ENCODE peak calls at places on chromosome 5, in six cellular contexts. D is Ammon's horn; F is NCI-H1694 treated with DMSO at 0.1 percent for 48 hours; A is activated T-helper 1 cell treated with anti-CD3 and anti-CD28 coated beads, Interleukin-2, amount 50 U/mL, for 16 hours; I is endothelial cell; K is GM23248. X is an unnamed sample.
A peak's percentile ranks its signal among the peaks of the same experiment; 100 is the strongest.

GRCh38 chr5:51383494-51384081 is 340 bp downstream of the ISL1 start:
- DNase-seq in I (no peak), F (no peak), A (no peak), K (no peak), D (no peak), X (no peak)

GRCh38 chr5:15499528-15500325 is at the start of gene FBXL7:
- DNase-seq in F (peak; percentile 75), A (no peak), D (peak; percentile 82), I (peak; percentile 84), K (peak; percentile 94), X (peak; percentile 85)

GRCh38 chr5:38757451-38758245 is 88.2 kb upstream of the OSMR start:
- DNase-seq in F (no peak), D (no peak), I (no peak), A (no peak), K (no peak), X (peak; percentile 57)

GRCh38 chr5:34585601-34586104 is 70.5 kb upstream of the RAI14 start:
- DNase-seq in K (peak; percentile 71), F (no peak), D (no peak), I (no peak), A (no peak), X (peak; percentile 79)

GRCh38 chr5:153711755-153712154 is 221.3 kb downstream of the GRIA1 start:
- DNase-seq in D (no peak), F (no peak), I (no peak), A (no peak), K (peak; percentile 30), X (no peak)

GRCh38 chr5:163682226-163682625 is 176.8 kb downstream of the MAT2B start:
- DNase-seq in D (no peak), F (no peak), A (no peak), I (no peak), K (peak; percentile 8), X (no peak)

GRCh38 chr5:28234356-28234968 is 1196.1 kb upstream of the CDH9 start:
- DNase-seq in F (no peak), K (no peak), I (no peak), A (no peak), D (no peak), X (no peak)

GRCh38 chr5:40043916-40044315 is 619.1 kb upstream of the DAB2 start:
- DNase-seq in A (no peak), F (no peak), K (no peak), D (no peak), I (no peak), X (peak; percentile 10)

GRCh38 chr5:42597318-42597937 is 159.2 kb upstream of the CCDC152 start:
- DNase-seq in A (no peak), K (no peak), D (no peak), F (no peak), I (no peak), X (no peak)

GRCh38 chr5:129094924-129095797 is 612 bp downstream of the ISOC1 start:
- DNase-seq in I (peak; percentile 64), A (peak; percentile 24), K (peak; percentile 50), D (peak; percentile 45), F (no peak), X (no peak)

GRCh38 chr5:146213210-146213838 is 9.9 kb downstream of the RBM27 start:
- DNase-seq in D (no peak), A (no peak), I (no peak), F (no peak), K (no peak), X (peak; percentile 56)

GRCh38 chr5:166178681-166179080 is 2112.8 kb upstream of the WWC1 start:
- DNase-seq in D (peak; percentile 13), A (no peak), I (no peak), F (no peak), K (no peak), X (no peak)

GRCh38 chr5:54990751-54991349 is 5.5 kb upstream of the ESM1 start:
- DNase-seq in K (peak; percentile 93), D (no peak), A (no peak), I (no peak), F (no peak), X (peak; percentile 66)

GRCh38 chr5:172834570-172835245 is 657 bp downstream of the ERGIC1 start:
- DNase-seq in I (peak; percentile 15), A (no peak), D (no peak), K (peak; percentile 73), F (no peak), X (no peak)

GRCh38 chr5:143230676-143230996 is 172.8 kb downstream of the NR3C1 start:
- DNase-seq in K (no peak), D (no peak), A (no peak), I (no peak), F (no peak), X (no peak)

GRCh38 chr5:172113036-172113435 is 75.0 kb downstream of the STK10 start:
- DNase-seq in I (no peak), F (no peak), D (no peak), K (no peak), A (peak; percentile 61), X (peak; percentile 90)

GRCh38 chr5:68460147-68460760 is 244.7 kb downstream of the PIK3R1 start:
- DNase-seq in K (peak; percentile 71), I (peak; percentile 51), D (peak; percentile 60), F (peak; percentile 5), A (no peak), X (peak; percentile 72)

GRCh38 chr5:60023255-60023654 is 129.7 kb upstream of the PDE4D start:
- DNase-seq in I (no peak), K (no peak), D (no peak), A (no peak), F (no peak), X (peak; percentile 71)

GRCh38 chr5:36238896-36239295 is 2.8 kb downstream of the NADK2 start:
- DNase-seq in D (no peak), F (no peak), K (peak; percentile 28), A (no peak), I (no peak), X (no peak)

GRCh38 chr5:114010362-114010761 is 351.5 kb upstream of the KCNN2 start:
- DNase-seq in F (no peak), D (peak; percentile 12), K (peak; percentile 45), A (no peak), I (no peak), X (peak; percentile 58)

X was measured in astrocyte of the spinal cord.